ENCODE peak calls at places on chromosomes 5 and 9, in seven cellular contexts. One of them, this sample, is unnamed.

GRCh38 chr9:120925535-120926396 is 830 bp downstream of the TRAF1 start:
- DNase-seq in fibroblast of mammary gland: peak
- DNase-seq in HCT116: no peak
- DNase-seq in lower lobe of right lung: no peak
- DNase-seq in fibroblast of the aortic adventitia: peak
- DNase-seq in WERI-Rb-1: no peak
- DNase-seq in colonic mucosa: no peak
- DNase-seq in this sample: peak

GRCh38 chr5:45264447-45264846 is 431.7 kb downstream of the HCN1 start:
- DNase-seq in fibroblast of mammary gland: no peak
- DNase-seq in HCT116: no peak
- DNase-seq in lower lobe of right lung: no peak
- DNase-seq in fibroblast of the aortic adventitia: no peak
- DNase-seq in WERI-Rb-1: no peak
- DNase-seq in colonic mucosa: no peak
- DNase-seq in this sample: no peak

GRCh38 chr9:69932901-69933300 is 110.7 kb upstream of the MAMDC2 start:
- DNase-seq in fibroblast of mammary gland: no peak
- DNase-seq in HCT116: peak
- DNase-seq in lower lobe of right lung: no peak
- DNase-seq in fibroblast of the aortic adventitia: no peak
- DNase-seq in WERI-Rb-1: peak
- DNase-seq in colonic mucosa: no peak
- DNase-seq in this sample: no peak

GRCh38 chr5:122774861-122775712 is at the start of gene SNX2:
- DNase-seq in fibroblast of mammary gland: peak
- DNase-seq in HCT116: peak
- DNase-seq in lower lobe of right lung: peak
- DNase-seq in fibroblast of the aortic adventitia: peak
- DNase-seq in WERI-Rb-1: peak
- DNase-seq in colonic mucosa: peak
- DNase-seq in this sample: peak

GRCh38 chr5:113294341-113295110 is 140.3 kb downstream of the TSSK1B start:
- DNase-seq in fibroblast of mammary gland: peak
- DNase-seq in HCT116: peak
- DNase-seq in lower lobe of right lung: peak
- DNase-seq in fibroblast of the aortic adventitia: peak
- DNase-seq in WERI-Rb-1: peak
- DNase-seq in colonic mucosa: peak
- DNase-seq in this sample: peak

GRCh38 chr5:134524826-134525686 is at the start of gene JADE2:
- DNase-seq in fibroblast of mammary gland: peak
- DNase-seq in HCT116: no peak
- DNase-seq in lower lobe of right lung: peak
- DNase-seq in fibroblast of the aortic adventitia: peak
- DNase-seq in WERI-Rb-1: peak
- DNase-seq in colonic mucosa: peak
- DNase-seq in this sample: peak

GRCh38 chr9:31715250-31715649 is 669.2 kb upstream of the ACO1 start:
- DNase-seq in fibroblast of mammary gland: no peak
- DNase-seq in HCT116: no peak
- DNase-seq in lower lobe of right lung: no peak
- DNase-seq in fibroblast of the aortic adventitia: no peak
- DNase-seq in WERI-Rb-1: peak
- DNase-seq in colonic mucosa: no peak
- DNase-seq in this sample: no peak

GRCh38 chr9:34253460-34253837 is 74.6 kb downstream of the UBAP1 start:
- DNase-seq in fibroblast of mammary gland: peak
- DNase-seq in HCT116: no peak
- DNase-seq in lower lobe of right lung: no peak
- DNase-seq in fibroblast of the aortic adventitia: peak
- DNase-seq in WERI-Rb-1: no peak
- DNase-seq in colonic mucosa: no peak
- DNase-seq in this sample: peak

GRCh38 chr5:172943283-172943841 is 15.9 kb upstream of the RPL26L1 start:
- DNase-seq in fibroblast of mammary gland: peak
- DNase-seq in HCT116: no peak
- DNase-seq in lower lobe of right lung: no peak
- DNase-seq in fibroblast of the aortic adventitia: peak
- DNase-seq in WERI-Rb-1: no peak
- DNase-seq in colonic mucosa: no peak
- DNase-seq in this sample: peak

GRCh38 chr5:14036514-14036913 is 92.0 kb upstream of the DNAH5 start:
- DNase-seq in fibroblast of mammary gland: peak
- DNase-seq in HCT116: no peak
- DNase-seq in lower lobe of right lung: no peak
- DNase-seq in fibroblast of the aortic adventitia: no peak
- DNase-seq in WERI-Rb-1: no peak
- DNase-seq in colonic mucosa: no peak
- DNase-seq in this sample: peak
- H3K4me3 ChIP-seq in fibroblast of mammary gland: no peak
- H3K4me3 ChIP-seq in HCT116: peak
- H3K4me3 ChIP-seq in lower lobe of right lung: no peak
- H3K4me3 ChIP-seq in fibroblast of the aortic adventitia: no peak
- H3K4me3 ChIP-seq in WERI-Rb-1: no peak
- H3K4me3 ChIP-seq in colonic mucosa: no peak
- H3K4me3 ChIP-seq in this sample: peak

DNA sequence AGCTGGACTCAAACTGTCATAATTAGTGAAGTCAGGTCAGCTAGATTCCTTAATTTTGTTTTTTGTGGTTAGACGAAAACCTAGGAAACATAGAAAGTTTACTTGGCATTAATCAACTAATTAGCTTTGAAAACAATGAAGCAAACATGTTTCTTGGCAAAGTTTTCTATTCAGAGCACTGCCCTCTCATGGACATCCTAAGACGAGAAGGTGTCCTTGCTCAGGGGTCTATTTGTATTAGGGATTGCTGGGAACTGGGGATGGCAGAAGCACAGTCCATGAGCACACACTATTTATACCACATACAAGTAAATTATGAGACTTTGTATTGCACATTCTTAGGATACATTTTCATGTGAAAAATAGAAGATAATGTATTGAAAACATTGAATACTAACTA is 49.7 kb downstream of the POC5 start:
- DNase-seq in fibroblast of mammary gland: no peak
- DNase-seq in HCT116: no peak
- DNase-seq in lower lobe of right lung: no peak
- DNase-seq in fibroblast of the aortic adventitia: no peak
- DNase-seq in WERI-Rb-1: no peak
- DNase-seq in colonic mucosa: no peak
- DNase-seq in this sample: no peak
- TF ChIP-seq CTCF in fibroblast of mammary gland: peak
- TF ChIP-seq CTCF in HCT116: peak
- TF ChIP-seq CTCF in lower lobe of right lung: no peak
- TF ChIP-seq CTCF in fibroblast of the aortic adventitia: no peak
- TF ChIP-seq CTCF in WERI-Rb-1: no peak
- TF ChIP-seq CTCF in colonic mucosa: no peak
- TF ChIP-seq CTCF in this sample: peak

DNA sequence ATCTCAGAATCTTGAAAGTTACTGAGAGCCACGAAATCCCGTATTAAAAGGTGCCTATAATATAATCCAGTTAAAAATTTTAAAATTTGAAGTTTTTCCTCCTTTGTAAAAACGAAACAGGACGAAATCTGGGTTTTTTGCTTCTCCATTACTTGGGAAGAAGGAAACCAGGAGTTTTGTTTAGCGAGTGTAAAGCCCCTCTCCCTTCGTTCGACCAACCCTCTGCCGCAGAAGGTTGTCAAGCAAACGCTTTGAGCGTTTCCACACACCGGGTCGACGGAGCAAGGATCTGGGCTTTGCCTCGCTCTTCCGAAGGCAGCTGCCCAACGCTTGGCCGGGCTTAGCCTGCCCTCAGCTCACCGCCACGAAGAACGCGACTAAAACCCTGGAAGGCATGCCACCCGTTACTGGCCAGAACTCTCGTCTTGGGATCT is 1.6 kb upstream of the FOXE1 start:
- DNase-seq in fibroblast of mammary gland: no peak
- DNase-seq in HCT116: no peak
- DNase-seq in lower lobe of right lung: no peak
- DNase-seq in fibroblast of the aortic adventitia: no peak
- DNase-seq in WERI-Rb-1: no peak
- DNase-seq in colonic mucosa: no peak
- DNase-seq in this sample: no peak
- H3K4me3 ChIP-seq in fibroblast of mammary gland: no peak
- H3K4me3 ChIP-seq in HCT116: no peak
- H3K4me3 ChIP-seq in lower lobe of right lung: peak
- H3K4me3 ChIP-seq in fibroblast of the aortic adventitia: no peak
- H3K4me3 ChIP-seq in WERI-Rb-1: peak
- H3K4me3 ChIP-seq in colonic mucosa: no peak
- H3K4me3 ChIP-seq in this sample: no peak

DNA sequence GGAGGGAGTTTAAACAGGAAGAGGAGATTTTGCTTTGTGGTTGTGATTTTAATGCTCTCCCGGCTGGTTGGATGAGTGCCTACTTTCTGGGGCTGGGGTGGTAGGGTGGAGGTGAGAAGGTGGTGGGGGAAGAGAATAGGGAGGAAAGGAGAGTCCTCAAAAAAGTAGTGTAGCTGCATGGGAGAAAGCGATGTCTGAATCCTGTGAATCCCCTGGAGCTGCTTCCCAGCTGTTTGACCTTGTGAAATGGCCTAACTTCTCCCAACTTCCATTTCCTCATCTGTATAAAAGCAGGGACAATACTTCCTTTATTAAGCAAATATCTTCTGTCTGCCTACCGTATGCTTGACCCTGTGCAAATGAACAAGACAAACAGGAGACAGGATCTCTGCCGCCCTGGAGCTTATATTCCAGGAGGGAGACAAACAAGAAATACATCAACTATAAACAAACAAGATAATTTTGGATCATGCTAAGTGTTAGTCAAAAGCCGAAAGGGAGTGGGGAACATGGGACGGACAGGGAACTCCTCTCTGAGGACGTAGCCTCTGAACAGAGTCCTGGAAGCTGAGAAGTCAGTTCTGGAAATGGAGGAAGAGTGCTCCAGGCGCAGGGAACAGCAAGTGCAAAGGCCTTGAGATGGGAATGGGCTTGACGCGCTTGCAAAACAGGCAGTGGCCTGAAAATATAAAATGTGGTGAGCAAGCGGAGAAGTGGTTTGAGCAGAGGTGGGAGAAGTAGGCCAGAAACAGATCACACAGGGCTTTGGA is 103.5 kb downstream of the SPRY4 start:
- DNase-seq in fibroblast of mammary gland: no peak
- DNase-seq in HCT116: no peak
- DNase-seq in lower lobe of right lung: no peak
- DNase-seq in fibroblast of the aortic adventitia: no peak
- DNase-seq in WERI-Rb-1: no peak
- DNase-seq in colonic mucosa: peak
- DNase-seq in this sample: no peak
- TF ChIP-seq CTCF in fibroblast of mammary gland: no peak
- TF ChIP-seq CTCF in HCT116: no peak
- TF ChIP-seq CTCF in lower lobe of right lung: no peak
- TF ChIP-seq CTCF in fibroblast of the aortic adventitia: no peak
- TF ChIP-seq CTCF in WERI-Rb-1: no peak
- TF ChIP-seq CTCF in colonic mucosa: no peak
- TF ChIP-seq CTCF in this sample: no peak

DNA sequence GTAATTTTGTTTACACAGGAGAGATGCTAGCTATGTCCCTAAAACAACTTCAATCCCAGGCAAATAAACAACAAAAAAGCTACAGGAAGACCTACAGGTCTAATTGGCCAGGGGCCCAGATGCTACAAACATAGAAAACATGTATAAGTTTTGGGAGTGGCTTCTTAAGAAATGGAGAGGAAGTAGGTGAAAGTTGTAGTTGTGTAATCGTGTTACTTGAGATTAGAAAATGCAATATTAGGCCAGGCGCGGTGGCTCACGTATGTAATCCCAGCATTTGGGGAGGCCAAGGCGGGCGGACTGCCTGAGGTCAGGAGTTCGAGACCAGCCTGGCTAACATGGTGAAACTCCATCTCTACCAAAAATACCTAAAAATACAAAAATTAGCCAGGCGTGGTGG is 69.2 kb downstream of the SERINC5 start:
- DNase-seq in fibroblast of mammary gland: peak
- DNase-seq in HCT116: no peak
- DNase-seq in lower lobe of right lung: peak
- DNase-seq in fibroblast of the aortic adventitia: no peak
- DNase-seq in WERI-Rb-1: no peak
- DNase-seq in colonic mucosa: peak
- DNase-seq in this sample: no peak
- H3K4me3 ChIP-seq in fibroblast of mammary gland: no peak
- H3K4me3 ChIP-seq in HCT116: no peak
- H3K4me3 ChIP-seq in lower lobe of right lung: no peak
- H3K4me3 ChIP-seq in fibroblast of the aortic adventitia: no peak
- H3K4me3 ChIP-seq in WERI-Rb-1: no peak
- H3K4me3 ChIP-seq in colonic mucosa: no peak
- H3K4me3 ChIP-seq in this sample: no peak

GRCh38 chr9:93451762-93452709 is 551 bp downstream of the FAM120A start:
- DNase-seq in fibroblast of mammary gland: no peak
- DNase-seq in HCT116: no peak
- DNase-seq in lower lobe of right lung: peak
- DNase-seq in fibroblast of the aortic adventitia: peak
- DNase-seq in WERI-Rb-1: peak
- DNase-seq in colonic mucosa: peak
- DNase-seq in this sample: peak
- TF ChIP-seq CTCF in fibroblast of mammary gland: no peak
- TF ChIP-seq CTCF in HCT116: no peak
- TF ChIP-seq CTCF in lower lobe of right lung: peak
- TF ChIP-seq CTCF in fibroblast of the aortic adventitia: peak
- TF ChIP-seq CTCF in WERI-Rb-1: no peak
- TF ChIP-seq CTCF in colonic mucosa: no peak
- TF ChIP-seq CTCF in this sample: no peak

DNA sequence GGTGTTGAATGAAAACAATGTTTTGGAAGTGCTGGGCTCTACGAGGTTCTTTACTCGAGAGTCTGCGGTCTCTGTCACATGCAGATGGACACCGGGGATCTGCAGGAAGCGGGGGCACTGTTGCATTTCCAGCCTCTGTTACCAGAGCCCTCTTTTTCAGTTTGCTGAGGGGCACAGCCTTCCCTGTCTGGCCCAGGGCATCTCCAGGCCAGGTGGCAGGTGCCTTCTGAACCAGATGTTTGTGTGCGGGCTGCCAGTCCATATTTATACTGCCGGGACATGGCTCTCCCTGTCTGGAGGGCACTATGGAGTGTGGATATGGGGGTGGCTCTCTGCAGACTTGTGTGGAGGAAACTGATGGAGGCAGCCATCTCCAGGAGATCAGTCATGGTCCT is 18.7 kb upstream of the POMT1 start:
- DNase-seq in fibroblast of mammary gland: no peak
- DNase-seq in HCT116: no peak
- DNase-seq in lower lobe of right lung: peak
- DNase-seq in fibroblast of the aortic adventitia: no peak
- DNase-seq in WERI-Rb-1: no peak
- DNase-seq in colonic mucosa: no peak
- DNase-seq in this sample: no peak
- H3K4me3 ChIP-seq in fibroblast of mammary gland: no peak
- H3K4me3 ChIP-seq in HCT116: no peak
- H3K4me3 ChIP-seq in lower lobe of right lung: no peak
- H3K4me3 ChIP-seq in fibroblast of the aortic adventitia: no peak
- H3K4me3 ChIP-seq in WERI-Rb-1: no peak
- H3K4me3 ChIP-seq in colonic mucosa: no peak
- H3K4me3 ChIP-seq in this sample: no peak

This sample was measured in AG10803.